ENCODE peak calls at places on chromosomes 3 and 15, in four cellular contexts. One of them, this sample, is unnamed.

GRCh38 chr3:106542101-106542769 is 673.4 kb upstream of the CBLB start:
- DNase-seq in nucleus accumbens: no peak
- DNase-seq in LHCN-M2: peak
- DNase-seq in stimulated activated CD4-positive, alpha-beta T cell treated with anti-CD3 and anti-CD28 coated beads, TNF-alpha, amount 100 ng/mL, for 1 hour: no peak
- DNase-seq in this sample: no peak

GRCh38 chr15:91113036-91113435 is 13.0 kb downstream of the SV2B start:
- DNase-seq in nucleus accumbens: no peak
- DNase-seq in LHCN-M2: no peak
- DNase-seq in stimulated activated CD4-positive, alpha-beta T cell treated with anti-CD3 and anti-CD28 coated beads, TNF-alpha, amount 100 ng/mL, for 1 hour: no peak
- DNase-seq in this sample: no peak

GRCh38 chr3:179882322-179882721 is 154.4 kb downstream of the PEX5L start:
- DNase-seq in nucleus accumbens: no peak
- DNase-seq in LHCN-M2: no peak
- DNase-seq in stimulated activated CD4-positive, alpha-beta T cell treated with anti-CD3 and anti-CD28 coated beads, TNF-alpha, amount 100 ng/mL, for 1 hour: no peak
- DNase-seq in this sample: no peak

GRCh38 chr3:135125171-135125801 is 330.2 kb downstream of the EPHB1 start:
- DNase-seq in nucleus accumbens: no peak
- DNase-seq in LHCN-M2: peak
- DNase-seq in stimulated activated CD4-positive, alpha-beta T cell treated with anti-CD3 and anti-CD28 coated beads, TNF-alpha, amount 100 ng/mL, for 1 hour: no peak
- DNase-seq in this sample: no peak

GRCh38 chr3:7867587-7867986 is 634.0 kb upstream of the LMCD1 start:
- DNase-seq in nucleus accumbens: no peak
- DNase-seq in LHCN-M2: no peak
- DNase-seq in stimulated activated CD4-positive, alpha-beta T cell treated with anti-CD3 and anti-CD28 coated beads, TNF-alpha, amount 100 ng/mL, for 1 hour: no peak
- DNase-seq in this sample: no peak

GRCh38 chr3:12187448-12188327 is 29.0 kb upstream of the TIMP4 start:
- DNase-seq in nucleus accumbens: peak
- DNase-seq in LHCN-M2: peak
- DNase-seq in stimulated activated CD4-positive, alpha-beta T cell treated with anti-CD3 and anti-CD28 coated beads, TNF-alpha, amount 100 ng/mL, for 1 hour: no peak
- DNase-seq in this sample: no peak

GRCh38 chr15:57031605-57032004 is 113.2 kb downstream of the TCF12 start:
- DNase-seq in nucleus accumbens: peak
- DNase-seq in LHCN-M2: peak
- DNase-seq in stimulated activated CD4-positive, alpha-beta T cell treated with anti-CD3 and anti-CD28 coated beads, TNF-alpha, amount 100 ng/mL, for 1 hour: no peak
- DNase-seq in this sample: peak

GRCh38 chr15:91807122-91807521 is 46.4 kb upstream of the SLCO3A1 start:
- DNase-seq in nucleus accumbens: no peak
- DNase-seq in LHCN-M2: no peak
- DNase-seq in stimulated activated CD4-positive, alpha-beta T cell treated with anti-CD3 and anti-CD28 coated beads, TNF-alpha, amount 100 ng/mL, for 1 hour: no peak
- DNase-seq in this sample: no peak

GRCh38 chr3:178719036-178719635 is 182.9 kb downstream of the KCNMB2 start:
- DNase-seq in nucleus accumbens: no peak
- DNase-seq in LHCN-M2: peak
- DNase-seq in stimulated activated CD4-positive, alpha-beta T cell treated with anti-CD3 and anti-CD28 coated beads, TNF-alpha, amount 100 ng/mL, for 1 hour: no peak
- DNase-seq in this sample: peak

GRCh38 chr15:42494998-42495360 is 455 bp upstream of the SNAP23 start:
- DNase-seq in nucleus accumbens: peak
- DNase-seq in LHCN-M2: peak
- DNase-seq in stimulated activated CD4-positive, alpha-beta T cell treated with anti-CD3 and anti-CD28 coated beads, TNF-alpha, amount 100 ng/mL, for 1 hour: no peak
- DNase-seq in this sample: peak